ENCODE peak calls at places on chromosome X, in four cellular contexts. D is HCT116, N is IMR-90, W is thyroid gland. F is an unnamed sample.

GRCh38 chrX:120668357-120668756 is 38.5 kb upstream of the C1GALT1C1 start:
- DNase-seq in D (no peak), W (no peak), N (no peak), F (no peak)

GRCh38 chrX:39756086-39756883 is 341.5 kb downstream of the BCOR start:
- DNase-seq in D (no peak), W (peak; percentile 55), N (no peak), F (no peak)

GRCh38 chrX:49184294-49185061 is 1.7 kb downstream of the PRICKLE3 start:
- DNase-seq in W (peak; percentile 90), N (peak; percentile 83), D (peak; percentile 86), F (peak; percentile 52)

GRCh38 chrX:151825927-151826471 is 86.7 kb upstream of the MAGEA4 start:
- DNase-seq in W (no peak), D (no peak), N (peak; percentile 1), F (no peak)

GRCh38 chrX:66074920-66075879 is 35.3 kb upstream of the VSIG4 start:
- DNase-seq in N (no peak), W (peak; percentile 6), D (no peak), F (no peak)

GRCh38 chrX:118730500-118731247 is 3.3 kb downstream of the IL13RA1 start:
- DNase-seq in W (no peak), N (peak; percentile 85), D (no peak), F (no peak)

GRCh38 chrX:68685722-68686683 is 38.5 kb downstream of the STARD8 start:
- DNase-seq in N (peak; percentile 76), W (no peak), D (no peak), F (peak; percentile 70)

GRCh38 chrX:15947648-15948317 is 93.2 kb upstream of the AP1S2 start:
- DNase-seq in N (peak; percentile 63), D (no peak), W (no peak), F (no peak)

DNA sequence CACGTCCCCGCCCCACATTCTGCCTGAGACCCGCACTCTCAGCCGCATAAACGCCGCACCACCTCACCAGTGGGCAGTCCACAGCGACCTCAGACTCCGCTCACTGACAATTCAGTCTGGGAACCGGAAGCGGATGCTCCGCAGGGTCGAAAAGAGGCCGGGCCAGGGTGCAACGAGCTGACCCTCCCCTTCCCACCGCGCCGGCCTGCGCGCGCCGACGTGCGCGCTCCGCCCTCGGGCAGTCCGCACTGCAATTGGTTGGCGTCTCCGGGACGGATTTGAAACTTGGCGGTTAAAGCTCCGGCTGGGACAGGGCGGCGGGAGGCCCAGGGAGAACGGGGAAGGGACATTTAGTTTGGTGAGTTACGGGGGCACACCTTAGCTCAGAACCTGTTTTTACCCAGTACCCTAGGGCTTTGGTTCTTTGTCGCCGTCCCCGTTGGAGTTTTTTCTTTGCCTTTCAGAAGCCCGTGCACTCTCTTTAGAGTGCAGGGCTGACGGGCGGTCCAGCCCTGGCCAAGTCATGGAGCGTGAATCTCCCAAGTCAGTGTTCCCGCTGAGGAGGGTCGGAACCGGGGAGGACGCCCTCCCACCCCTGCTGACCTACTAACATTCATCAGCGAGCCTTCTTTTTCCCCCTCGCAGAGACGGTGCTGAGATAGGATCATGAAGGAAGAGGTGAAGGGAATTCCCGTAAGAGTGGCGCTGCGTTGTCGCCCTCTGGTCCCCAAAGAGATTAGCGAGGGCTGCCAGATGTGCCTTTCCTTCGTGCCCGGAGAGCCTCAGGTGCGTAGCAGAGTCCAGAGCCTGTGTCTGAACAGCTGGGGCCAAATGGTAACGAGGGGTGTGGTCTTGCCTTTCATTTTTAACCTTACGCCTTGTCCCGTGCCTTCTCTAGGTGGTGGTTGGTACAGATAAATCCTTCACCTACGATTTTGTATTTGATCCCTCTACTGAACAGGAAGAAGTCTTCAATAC is at the start of the genes KIF4A and PDZD11:
- DNase-seq in N (peak; percentile 76), D (peak; percentile 63), W (peak; percentile 78), F (peak; percentile 91)
- TF ChIP-seq POLR2A in N (peak; percentile 23), D (peak; percentile 71), W (peak; percentile 40), F (peak; percentile 84)

GRCh38 chrX:44874481-44875184 is 1.6 kb downstream of the KDM6A start:
- DNase-seq in D (no peak), W (no peak), N (peak; percentile 49), F (peak; percentile 87)

GRCh38 chrX:44872319-44872816 is 620 bp upstream of the KDM6A start:
- DNase-seq in N (peak; percentile 4), D (no peak), W (peak; percentile 42), F (peak; percentile 76)

GRCh38 chrX:44872817-44873414 is at the start of gene KDM6A:
- DNase-seq in W (peak; percentile 97), D (peak; percentile 83), N (peak; percentile 96), F (peak; percentile 98)

GRCh38 chrX:44875185-44875489 is 2.1 kb downstream of the KDM6A start:
- DNase-seq in W (no peak), D (no peak), N (no peak), F (no peak)

GRCh38 chrX:44873415-44874270 is 655 bp downstream of the KDM6A start:
- DNase-seq in N (peak; percentile 44), W (peak; percentile 50), D (no peak), F (peak; percentile 65)
- TF ChIP-seq POLR2A in N (peak; percentile 55), W (peak; percentile 45), D (no peak), F (no peak)

GRCh38 chrX:47581731-47582647 is at the start of gene TIMP1:
- DNase-seq in N (peak; percentile 93), W (peak; percentile 72), D (peak; percentile 75), F (peak; percentile 92)
- TF ChIP-seq POLR2A in N (peak; percentile 95), W (peak; percentile 32), D (peak; percentile 50), F (peak; percentile 79)

DNA sequence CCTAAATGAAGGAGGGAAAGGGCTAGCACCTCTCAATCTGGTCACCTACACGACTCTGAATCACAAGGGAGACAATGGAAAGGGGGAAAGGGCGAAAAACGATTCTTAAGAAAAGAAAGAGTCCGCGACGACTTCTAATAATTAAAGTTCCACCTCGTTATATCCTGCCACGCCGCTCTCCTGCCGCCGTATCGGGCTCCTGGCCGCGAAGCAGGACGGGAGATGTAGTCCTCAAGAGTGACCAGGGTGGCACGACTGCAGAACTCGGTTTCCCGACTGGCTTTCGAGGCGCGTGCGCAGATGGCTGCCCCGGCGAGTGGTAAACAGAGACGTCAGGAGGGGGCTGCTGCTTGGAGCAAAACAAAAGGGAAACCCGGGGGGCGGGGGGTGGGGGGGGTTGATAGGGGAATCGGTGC is at the start of gene FOXO4:
- DNase-seq in D (peak; percentile 61), W (peak; percentile 90), N (peak; percentile 80), F (peak; percentile 90)
- TF ChIP-seq POLR2A in D (no peak), W (peak; percentile 17), N (no peak), F (peak; percentile 4)

GRCh38 chrX:129773649-129774458 is 5.9 kb upstream of the SASH3 start:
- DNase-seq in W (no peak), D (no peak), N (no peak), F (no peak)

GRCh38 chrX:129780441-129781105 is 824 bp downstream of the SASH3 start:
- DNase-seq in D (no peak), N (no peak), W (no peak), F (no peak)

GRCh38 chrX:129779086-129779672 is 570 bp upstream of the SASH3 start:
- DNase-seq in W (no peak), N (no peak), D (no peak), F (no peak)

GRCh38 chrX:129779747-129780146 is at the start of gene SASH3:
- DNase-seq in D (no peak), N (no peak), W (peak; percentile 11), F (no peak)

GRCh38 chrX:129777218-129777768 is 2.5 kb upstream of the SASH3 start:
- DNase-seq in D (no peak), N (no peak), W (peak; percentile 25), F (peak; percentile 12)
- TF ChIP-seq POLR2A in D (no peak), N (no peak), W (no peak), F (peak; percentile 20)

GRCh38 chrX:149185087-149185486 is 320.0 kb downstream of the IDS start:
- DNase-seq in N (no peak), D (no peak), W (no peak), F (no peak)
- TF ChIP-seq POLR2A in N (no peak), D (no peak), W (no peak), F (no peak)

GRCh38 chrX:13254076-13254785 is 65.6 kb downstream of the ATXN3L start:
- DNase-seq in D (no peak), W (peak; percentile 36), N (peak; percentile 53), F (peak; percentile 31)
- TF ChIP-seq POLR2A in D (no peak), W (no peak), N (no peak), F (no peak)